ENCODE peak calls at places on chromosomes 5 and 9, in four cellular contexts. N is mammary epithelial cell; I is D341Med; C is CD8-positive, alpha-beta T cell. E is an unnamed sample.

GRCh38 chr5:180675036-180675635 is 25.7 kb upstream of the FLT4 start:
- DNase-seq in N (no peak), I (no peak), C (no peak), E (no peak)

GRCh38 chr5:170753311-170753710 is 30.2 kb upstream of the GABRP start:
- DNase-seq in N (no peak), I (no peak), C (no peak), E (no peak)

GRCh38 chr9:7097785-7098420 is 340.1 kb downstream of the KDM4C start:
- DNase-seq in N (no peak), I (no peak), C (no peak), E (peak)

GRCh38 chr5:179821298-179822058 is 773 bp downstream of the SQSTM1 start:
- DNase-seq in N (peak), I (peak), C (peak), E (peak)

GRCh38 chr5:73780297-73781080 is 154.5 kb downstream of the ARHGEF28 start:
- DNase-seq in N (no peak), I (no peak), C (no peak), E (no peak)

GRCh38 chr9:136741885-136742568 is 713 bp downstream of the LCN10 start:
- DNase-seq in N (no peak), I (no peak), C (peak), E (no peak)

GRCh38 chr5:149432861-149433462 is 53.9 kb upstream of the IL17B start:
- DNase-seq in N (no peak), I (no peak), C (no peak), E (no peak)

GRCh38 chr5:140925806-140926205 is 293 bp upstream of the PCDHAC1 start:
- DNase-seq in N (no peak), I (no peak), C (no peak), E (peak)

GRCh38 chr9:99127372-99128132 is 22.6 kb downstream of the TGFBR1 start:
- DNase-seq in N (peak), I (no peak), C (no peak), E (peak)

GRCh38 chr5:98713856-98714255 is 59.6 kb upstream of the RGMB start:
- DNase-seq in N (no peak), I (no peak), C (no peak), E (no peak)

GRCh38 chr9:134624119-134624826 is 17.3 kb upstream of the COL5A1 start:
- DNase-seq in N (no peak), I (no peak), C (no peak), E (no peak)

GRCh38 chr5:174045470-174046025 is at the start of gene NSG2:
- DNase-seq in N (peak), I (peak), C (no peak), E (peak)

GRCh38 chr5:121688126-121688525 is 163.6 kb upstream of the FTMT start:
- DNase-seq in N (no peak), I (no peak), C (no peak), E (no peak)

GRCh38 chr9:108271646-108272349 is 584.0 kb downstream of the ACTL7B start:
- DNase-seq in N (peak), I (peak), C (no peak), E (peak)

GRCh38 chr9:88006511-88007290 is 32.4 kb upstream of the CDK20 start:
- DNase-seq in N (no peak), I (no peak), C (no peak), E (no peak)

GRCh38 chr9:137688261-137688660 is 69.5 kb downstream of the EHMT1 start:
- DNase-seq in N (no peak), I (no peak), C (no peak), E (no peak)

GRCh38 chr5:163649522-163649921 is 144.1 kb downstream of the MAT2B start:
- DNase-seq in N (peak), I (no peak), C (no peak), E (no peak)

GRCh38 chr5:116557669-116558271 is 16.9 kb downstream of the SEMA6A start:
- DNase-seq in N (peak), I (peak), C (no peak), E (peak)

GRCh38 chr9:121559183-121559582 is 59.5 kb upstream of the GGTA1 start:
- DNase-seq in N (no peak), I (no peak), C (no peak), E (peak)

GRCh38 chr9:135103931-135104639 is 16.6 kb downstream of the OLFM1 start:
- DNase-seq in N (no peak), I (no peak), C (no peak), E (no peak)

GRCh38 chr5:139061274-139061673 is 136.9 kb downstream of the SIL1 start:
- DNase-seq in N (peak), I (no peak), C (no peak), E (peak)

GRCh38 chr5:132056610-132057497 is 3.6 kb upstream of the IL3 start:
- DNase-seq in N (no peak), I (peak), C (no peak), E (no peak)

GRCh38 chr5:131000289-131000688 is 164.8 kb downstream of the HINT1 start:
- DNase-seq in N (no peak), I (no peak), C (no peak), E (no peak)

GRCh38 chr9:125146247-125146646 is 2.9 kb upstream of the SCAI start:
- DNase-seq in N (no peak), I (no peak), C (no peak), E (no peak)

GRCh38 chr5:139651502-139651862 is 3.3 kb downstream of the CXXC5 start:
- DNase-seq in N (no peak), I (no peak), C (no peak), E (peak)

GRCh38 chr9:136643596-136644342 is 18.9 kb upstream of the EGFL7 start:
- DNase-seq in N (no peak), I (no peak), C (no peak), E (no peak)

GRCh38 chr5:101728933-101729332 is 567.2 kb downstream of the SLCO4C1 start:
- DNase-seq in N (no peak), I (peak), C (no peak), E (no peak)

GRCh38 chr9:97389249-97389648 is 22.6 kb upstream of the TDRD7 start:
- DNase-seq in N (no peak), I (no peak), C (no peak), E (no peak)

GRCh38 chr5:127399068-127399467 is 108.5 kb downstream of the MEGF10 start:
- DNase-seq in N (no peak), I (no peak), C (no peak), E (no peak)

GRCh38 chr9:83472221-83472665 is 66.0 kb downstream of the FRMD3 start:
- DNase-seq in N (peak), I (no peak), C (no peak), E (peak)

GRCh38 chr5:179769276-179769675 is 24.5 kb upstream of the LTC4S start:
- DNase-seq in N (no peak), I (no peak), C (no peak), E (no peak)

GRCh38 chr5:114473541-114473940 is 111.7 kb downstream of the KCNN2 start:
- DNase-seq in N (no peak), I (no peak), C (no peak), E (peak)

GRCh38 chr5:73376618-73377170 is 71.9 kb downstream of the FOXD1 start:
- DNase-seq in N (peak), I (no peak), C (no peak), E (peak)

GRCh38 chr9:99049228-99049627 is 55.7 kb upstream of the TGFBR1 start:
- DNase-seq in N (no peak), I (no peak), C (no peak), E (no peak)

GRCh38 chr5:77770293-77771005 is 5.7 kb downstream of the TBCA start:
- DNase-seq in N (peak), I (no peak), C (no peak), E (peak)

GRCh38 chr5:162796507-162796906 is 640.9 kb upstream of the CCNG1 start:
- DNase-seq in N (no peak), I (no peak), C (no peak), E (no peak)

GRCh38 chr9:97468658-97469448 is 32.6 kb upstream of the TMOD1 start:
- DNase-seq in N (peak), I (peak), C (no peak), E (peak)

E was measured in PC-3.